ENCODE peak calls at places on chromosomes 1 and 21, in eight cellular contexts. Y is AG04450; I is kidney; C is fibroblast of pulmonary artery; F is kidney tubule cell; H is activated T-helper 1 cell treated with anti-CD3 and anti-CD28 coated beads, Interleukin-2, amount 50 U/mL, for 16 hours; V is COLO829; R is SJSA1. G is an unnamed sample.

GRCh38 chr1:248828845-248829244 is 3.1 kb upstream of the SH3BP5L start:
- DNase-seq in Y (no peak), I (no peak), C (peak; percentile 93), F (no peak), H (no peak), V (peak; percentile 93), R (no peak), G (no peak)

GRCh38 chr1:231216515-231216914 is 24.5 kb upstream of the GNPAT start:
- DNase-seq in Y (no peak), I (no peak), C (no peak), F (peak; percentile 19), H (no peak), V (no peak), R (no peak), G (no peak)

GRCh38 chr1:62407398-62408009 is 29.3 kb upstream of the USP1 start:
- DNase-seq in Y (peak; percentile 20), I (no peak), C (peak; percentile 72), F (peak; percentile 54), H (no peak), V (peak; percentile 73), R (no peak), G (peak; percentile 14)

GRCh38 chr1:20590313-20590777 is 1.4 kb downstream of the CDA start:
- DNase-seq in Y (no peak), I (no peak), C (no peak), F (peak; percentile 45), H (no peak), V (no peak), R (no peak), G (no peak)

GRCh38 chr1:28161770-28162550 is 14.5 kb downstream of the PTAFR start:
- DNase-seq in Y (no peak), I (no peak), C (no peak), F (no peak), H (no peak), V (no peak), R (no peak), G (no peak)

GRCh38 chr1:115469703-115470476 is 131.8 kb upstream of the NGF start:
- DNase-seq in Y (no peak), I (no peak), C (peak; percentile 61), F (peak; percentile 99), H (no peak), V (peak; percentile 13), R (peak; percentile 84), G (no peak)

GRCh38 chr1:218330043-218330623 is 15.0 kb upstream of the TGFB2 start:
- DNase-seq in Y (no peak), I (no peak), C (peak; percentile 74), F (peak; percentile 57), H (no peak), V (peak; percentile 66), R (no peak), G (no peak)

GRCh38 chr1:100734716-100735115 is 15.2 kb downstream of the VCAM1 start:
- DNase-seq in Y (peak; percentile 37), I (no peak), C (peak; percentile 82), F (peak; percentile 92), H (no peak), V (peak; percentile 6), R (no peak), G (no peak)

GRCh38 chr1:155005076-155005971 is 2.7 kb downstream of the ZBTB7B start:
- DNase-seq in Y (no peak), I (no peak), C (no peak), F (peak; percentile 56), H (no peak), V (no peak), R (no peak), G (no peak)

GRCh38 chr1:173043253-173043652 is 7.5 kb downstream of the TNFSF18 start:
- DNase-seq in Y (no peak), I (no peak), C (peak; percentile 43), F (peak; percentile 51), H (no peak), V (peak; percentile 44), R (no peak), G (no peak)

GRCh38 chr1:209743145-209743482 is 12.7 kb upstream of the TRAF3IP3 start:
- DNase-seq in Y (peak; percentile 54), I (peak; percentile 61), C (peak; percentile 77), F (peak; percentile 77), H (no peak), V (no peak), R (no peak), G (no peak)

GRCh38 chr1:18836654-18837053 is 22.8 kb downstream of the TAS1R2 start:
- DNase-seq in Y (no peak), I (no peak), C (no peak), F (no peak), H (no peak), V (peak; percentile 23), R (no peak), G (no peak)

GRCh38 chr1:48829446-48829845 is 52.8 kb upstream of the BEND5 start:
- DNase-seq in Y (no peak), I (no peak), C (no peak), F (no peak), H (no peak), V (no peak), R (no peak), G (no peak)

GRCh38 chr1:68979891-68980290 is 483.0 kb upstream of the DEPDC1 start:
- DNase-seq in Y (no peak), I (no peak), C (no peak), F (no peak), H (no peak), V (no peak), R (no peak), G (no peak)

GRCh38 chr1:204017032-204017431 is 55.9 kb upstream of the SOX13 start:
- DNase-seq in Y (no peak), I (no peak), C (no peak), F (no peak), H (no peak), V (peak; percentile 25), R (no peak), G (no peak)

GRCh38 chr1:224058303-224058702 is 55.6 kb upstream of the FBXO28 start:
- DNase-seq in Y (no peak), I (no peak), C (peak; percentile 31), F (peak; percentile 93), H (no peak), V (no peak), R (no peak), G (no peak)

GRCh38 chr1:154420172-154420571 is 15.0 kb downstream of the IL6R start:
- DNase-seq in Y (no peak), I (peak; percentile 95), C (peak; percentile 97), F (peak; percentile 95), H (no peak), V (peak; percentile 96), R (peak; percentile 89), G (no peak)

GRCh38 chr1:201013031-201013485 is 10.5 kb downstream of the KIF21B start:
- DNase-seq in Y (no peak), I (peak; percentile 26), C (no peak), F (no peak), H (no peak), V (no peak), R (no peak), G (no peak)

GRCh38 chr1:233586301-233586700 is 27.6 kb upstream of the KCNK1 start:
- DNase-seq in Y (no peak), I (no peak), C (no peak), F (no peak), H (no peak), V (no peak), R (no peak), G (no peak)

GRCh38 chr1:19405761-19406481 is 79.4 kb downstream of the CAPZB start:
- DNase-seq in Y (no peak), I (peak; percentile 45), C (no peak), F (no peak), H (no peak), V (no peak), R (no peak), G (no peak)

GRCh38 chr1:105641407-105641806 is 1415.1 kb upstream of the PRMT6 start:
- DNase-seq in Y (no peak), I (peak; percentile 17), C (no peak), F (no peak), H (no peak), V (no peak), R (no peak), G (no peak)

GRCh38 chr1:43953361-43953760 is 6.6 kb downstream of the IPO13 start:
- DNase-seq in Y (no peak), I (no peak), C (no peak), F (no peak), H (no peak), V (no peak), R (no peak), G (no peak)

GRCh38 chr1:204359474-204360255 is at the start of gene PLEKHA6:
- DNase-seq in Y (no peak), I (peak; percentile 88), C (peak; percentile 48), F (no peak), H (no peak), V (no peak), R (peak; percentile 60), G (no peak)

GRCh38 chr1:43367904-43368645 is at the start of gene ELOVL1:
- DNase-seq in Y (peak; percentile 41), I (peak; percentile 98), C (peak; percentile 83), F (peak; percentile 93), H (peak; percentile 79), V (peak; percentile 53), R (peak; percentile 94), G (peak; percentile 86)

GRCh38 chr21:45373991-45374816 is 30.8 kb upstream of the COL18A1 start:
- DNase-seq in Y (no peak), I (peak; percentile 67), C (no peak), F (no peak), H (no peak), V (no peak), R (no peak), G (no peak)

GRCh38 chr1:93964777-93965200 is 55.6 kb upstream of the GCLM start:
- DNase-seq in Y (no peak), I (no peak), C (peak; percentile 62), F (peak; percentile 80), H (no peak), V (no peak), R (no peak), G (no peak)

GRCh38 chr1:6599141-6599975 is 3.3 kb downstream of the KLHL21 start:
- DNase-seq in Y (no peak), I (peak; percentile 84), C (no peak), F (peak; percentile 89), H (no peak), V (no peak), R (no peak), G (peak; percentile 40)

GRCh38 chr1:43904660-43905551 is 28.7 kb upstream of the ARTN start:
- DNase-seq in Y (no peak), I (no peak), C (no peak), F (no peak), H (no peak), V (no peak), R (no peak), G (no peak)

GRCh38 chr1:179786815-179787736 is 44.0 kb downstream of the FAM163A start:
- DNase-seq in Y (no peak), I (no peak), C (no peak), F (no peak), H (no peak), V (no peak), R (no peak), G (no peak)

GRCh38 chr1:204662530-204662929 is 23.0 kb downstream of the LRRN2 start:
- DNase-seq in Y (no peak), I (no peak), C (no peak), F (no peak), H (no peak), V (no peak), R (no peak), G (no peak)

GRCh38 chr1:1806890-1807289 is 28.6 kb upstream of the NADK start:
- DNase-seq in Y (no peak), I (no peak), C (no peak), F (no peak), H (no peak), V (no peak), R (no peak), G (no peak)

GRCh38 chr1:225660544-225660946 is 7.6 kb upstream of the ENAH start:
- DNase-seq in Y (no peak), I (no peak), C (no peak), F (no peak), H (no peak), V (no peak), R (no peak), G (no peak)

GRCh38 chr21:14215971-14216621 is at the start of gene RBM11:
- DNase-seq in Y (no peak), I (peak; percentile 85), C (peak; percentile 36), F (peak; percentile 77), H (peak; percentile 66), V (peak; percentile 9), R (peak; percentile 44), G (peak; percentile 37)

GRCh38 chr1:38456564-38456876 is 403.1 kb downstream of the RRAGC start:
- DNase-seq in Y (no peak), I (no peak), C (no peak), F (no peak), H (no peak), V (no peak), R (no peak), G (no peak)

G was measured in immature natural killer cell.